ENCODE peak calls at places on chromosomes 6 and 20, in five cellular contexts. One of them, this sample, is unnamed.

GRCh38 chr6:89372506-89372901 is 20.0 kb upstream of the UBE2J1 start:
- DNase-seq in NCI-H1694: no peak
- DNase-seq in brain microvascular endothelial cell: no peak
- DNase-seq in occipital lobe: no peak
- DNase-seq in cardiac fibroblast: no peak
- DNase-seq in this sample: no peak

GRCh38 chr6:13434455-13434775 is 53.0 kb downstream of the GFOD1 start:
- DNase-seq in NCI-H1694: no peak
- DNase-seq in brain microvascular endothelial cell: no peak
- DNase-seq in occipital lobe: no peak
- DNase-seq in cardiac fibroblast: no peak
- DNase-seq in this sample: no peak

GRCh38 chr6:4021862-4022715 is 56.8 kb downstream of the FAM217A start:
- DNase-seq in NCI-H1694: no peak
- DNase-seq in brain microvascular endothelial cell: no peak
- DNase-seq in occipital lobe: no peak
- DNase-seq in cardiac fibroblast: no peak
- DNase-seq in this sample: peak

GRCh38 chr6:29763491-29764289 is 40.5 kb downstream of the HLA-F start:
- DNase-seq in NCI-H1694: no peak
- DNase-seq in brain microvascular endothelial cell: peak
- DNase-seq in occipital lobe: no peak
- DNase-seq in cardiac fibroblast: peak
- DNase-seq in this sample: no peak

GRCh38 chr6:99119109-99120031 is 171.6 kb upstream of the FBXL4 start:
- DNase-seq in NCI-H1694: peak
- DNase-seq in brain microvascular endothelial cell: peak
- DNase-seq in occipital lobe: no peak
- DNase-seq in cardiac fibroblast: peak
- DNase-seq in this sample: peak

GRCh38 chr20:39849664-39850063 is 839.4 kb downstream of the MAFB start:
- DNase-seq in NCI-H1694: peak
- DNase-seq in brain microvascular endothelial cell: peak
- DNase-seq in occipital lobe: peak
- DNase-seq in cardiac fibroblast: peak
- DNase-seq in this sample: no peak

GRCh38 chr6:106488494-106489369 is 128.2 kb downstream of the CRYBG1 start:
- DNase-seq in NCI-H1694: no peak
- DNase-seq in brain microvascular endothelial cell: peak
- DNase-seq in occipital lobe: no peak
- DNase-seq in cardiac fibroblast: no peak
- DNase-seq in this sample: peak

GRCh38 chr6:74170118-74170517 is 474.1 kb downstream of the CD109 start:
- DNase-seq in NCI-H1694: no peak
- DNase-seq in brain microvascular endothelial cell: peak
- DNase-seq in occipital lobe: no peak
- DNase-seq in cardiac fibroblast: peak
- DNase-seq in this sample: no peak

GRCh38 chr6:15297895-15298590 is 52.2 kb downstream of the JARID2 start:
- DNase-seq in NCI-H1694: no peak
- DNase-seq in brain microvascular endothelial cell: no peak
- DNase-seq in occipital lobe: no peak
- DNase-seq in cardiac fibroblast: peak
- DNase-seq in this sample: no peak

GRCh38 chr20:60086936-60087562 is 128.8 kb downstream of the CDH26 start:
- DNase-seq in NCI-H1694: no peak
- DNase-seq in brain microvascular endothelial cell: no peak
- DNase-seq in occipital lobe: no peak
- DNase-seq in cardiac fibroblast: no peak
- DNase-seq in this sample: no peak

GRCh38 chr20:20519269-20519668 is 151.4 kb downstream of the INSM1 start:
- DNase-seq in NCI-H1694: no peak
- DNase-seq in brain microvascular endothelial cell: no peak
- DNase-seq in occipital lobe: no peak
- DNase-seq in cardiac fibroblast: no peak
- DNase-seq in this sample: peak

GRCh38 chr20:24607402-24607801 is 138.0 kb downstream of the SYNDIG1 start:
- DNase-seq in NCI-H1694: no peak
- DNase-seq in brain microvascular endothelial cell: no peak
- DNase-seq in occipital lobe: no peak
- DNase-seq in cardiac fibroblast: no peak
- DNase-seq in this sample: no peak

GRCh38 chr6:4607026-4607704 is 169.0 kb upstream of the CDYL start:
- DNase-seq in NCI-H1694: peak
- DNase-seq in brain microvascular endothelial cell: peak
- DNase-seq in occipital lobe: peak
- DNase-seq in cardiac fibroblast: peak
- DNase-seq in this sample: no peak

GRCh38 chr6:30344868-30345671 is at the start of gene RPP21:
- DNase-seq in NCI-H1694: peak
- DNase-seq in brain microvascular endothelial cell: peak
- DNase-seq in occipital lobe: peak
- DNase-seq in cardiac fibroblast: peak
- DNase-seq in this sample: peak

GRCh38 chr6:133889557-133890301 is 816 bp downstream of the TCF21 start:
- DNase-seq in NCI-H1694: no peak
- DNase-seq in brain microvascular endothelial cell: no peak
- DNase-seq in occipital lobe: no peak
- DNase-seq in cardiac fibroblast: peak
- DNase-seq in this sample: no peak

GRCh38 chr6:1758076-1758679 is 148.5 kb downstream of the FOXC1 start:
- DNase-seq in NCI-H1694: no peak
- DNase-seq in brain microvascular endothelial cell: no peak
- DNase-seq in occipital lobe: no peak
- DNase-seq in cardiac fibroblast: no peak
- DNase-seq in this sample: no peak

GRCh38 chr20:37439223-37439933 is 81.7 kb upstream of the NNAT start:
- DNase-seq in NCI-H1694: no peak
- DNase-seq in brain microvascular endothelial cell: no peak
- DNase-seq in occipital lobe: no peak
- DNase-seq in cardiac fibroblast: no peak
- DNase-seq in this sample: no peak

GRCh38 chr6:4253604-4254211 is 118.3 kb upstream of the ECI2 start:
- DNase-seq in NCI-H1694: no peak
- DNase-seq in brain microvascular endothelial cell: peak
- DNase-seq in occipital lobe: no peak
- DNase-seq in cardiac fibroblast: peak
- DNase-seq in this sample: no peak

GRCh38 chr20:1338801-1339200 is 9.9 kb upstream of the SDCBP2 start:
- DNase-seq in NCI-H1694: no peak
- DNase-seq in brain microvascular endothelial cell: no peak
- DNase-seq in occipital lobe: no peak
- DNase-seq in cardiac fibroblast: no peak
- DNase-seq in this sample: no peak

GRCh38 chr6:24495516-24495847 is 713 bp downstream of the ALDH5A1 start:
- DNase-seq in NCI-H1694: no peak
- DNase-seq in brain microvascular endothelial cell: peak
- DNase-seq in occipital lobe: peak
- DNase-seq in cardiac fibroblast: peak
- DNase-seq in this sample: peak

GRCh38 chr6:139882977-139883728 is 508.7 kb upstream of the CITED2 start:
- DNase-seq in NCI-H1694: no peak
- DNase-seq in brain microvascular endothelial cell: peak
- DNase-seq in occipital lobe: no peak
- DNase-seq in cardiac fibroblast: peak
- DNase-seq in this sample: no peak

GRCh38 chr6:140281236-140281635 is 906.8 kb upstream of the CITED2 start:
- DNase-seq in NCI-H1694: no peak
- DNase-seq in brain microvascular endothelial cell: no peak
- DNase-seq in occipital lobe: no peak
- DNase-seq in cardiac fibroblast: no peak
- DNase-seq in this sample: no peak

GRCh38 chr20:34964486-34964885 is 8.8 kb downstream of the MYH7B start:
- DNase-seq in NCI-H1694: no peak
- DNase-seq in brain microvascular endothelial cell: no peak
- DNase-seq in occipital lobe: no peak
- DNase-seq in cardiac fibroblast: no peak
- DNase-seq in this sample: no peak

GRCh38 chr6:87832025-87832825 is 130.2 kb upstream of the AKIRIN2 start:
- DNase-seq in NCI-H1694: peak
- DNase-seq in brain microvascular endothelial cell: no peak
- DNase-seq in occipital lobe: no peak
- DNase-seq in cardiac fibroblast: peak
- DNase-seq in this sample: peak

GRCh38 chr6:33764036-33764435 is 17.3 kb upstream of the IP6K3 start:
- DNase-seq in NCI-H1694: no peak
- DNase-seq in brain microvascular endothelial cell: no peak
- DNase-seq in occipital lobe: no peak
- DNase-seq in cardiac fibroblast: no peak
- DNase-seq in this sample: no peak

GRCh38 chr6:353642-354614 is 37.6 kb upstream of the IRF4 start:
- DNase-seq in NCI-H1694: no peak
- DNase-seq in brain microvascular endothelial cell: no peak
- DNase-seq in occipital lobe: no peak
- DNase-seq in cardiac fibroblast: no peak
- DNase-seq in this sample: no peak

GRCh38 chr6:143822584-143823024 is 20.5 kb upstream of the LTV1 start:
- DNase-seq in NCI-H1694: no peak
- DNase-seq in brain microvascular endothelial cell: peak
- DNase-seq in occipital lobe: no peak
- DNase-seq in cardiac fibroblast: peak
- DNase-seq in this sample: no peak

GRCh38 chr6:70398783-70399730 is 14.3 kb upstream of the FAM135A start:
- DNase-seq in NCI-H1694: no peak
- DNase-seq in brain microvascular endothelial cell: peak
- DNase-seq in occipital lobe: no peak
- DNase-seq in cardiac fibroblast: peak
- DNase-seq in this sample: no peak

GRCh38 chr6:8940356-8940755 is 505.0 kb upstream of the SLC35B3 start:
- DNase-seq in NCI-H1694: no peak
- DNase-seq in brain microvascular endothelial cell: no peak
- DNase-seq in occipital lobe: no peak
- DNase-seq in cardiac fibroblast: no peak
- DNase-seq in this sample: no peak

GRCh38 chr6:15426926-15427325 is 181.1 kb downstream of the JARID2 start:
- DNase-seq in NCI-H1694: no peak
- DNase-seq in brain microvascular endothelial cell: no peak
- DNase-seq in occipital lobe: no peak
- DNase-seq in cardiac fibroblast: no peak
- DNase-seq in this sample: no peak

GRCh38 chr20:44785768-44786167 is 24.6 kb downstream of the RIMS4 start:
- DNase-seq in NCI-H1694: no peak
- DNase-seq in brain microvascular endothelial cell: no peak
- DNase-seq in occipital lobe: no peak
- DNase-seq in cardiac fibroblast: peak
- DNase-seq in this sample: no peak

GRCh38 chr6:73854998-73855718 is 159.2 kb downstream of the CD109 start:
- DNase-seq in NCI-H1694: peak
- DNase-seq in brain microvascular endothelial cell: peak
- DNase-seq in occipital lobe: no peak
- DNase-seq in cardiac fibroblast: peak
- DNase-seq in this sample: peak

GRCh38 chr6:170008386-170008785 is 257.0 kb downstream of the ERMARD start:
- DNase-seq in NCI-H1694: no peak
- DNase-seq in brain microvascular endothelial cell: no peak
- DNase-seq in occipital lobe: no peak
- DNase-seq in cardiac fibroblast: no peak
- DNase-seq in this sample: no peak